ENCODE peak calls at places on chromosomes 4 and X, in eight cellular contexts. X is substantia nigra; B is prostate gland; Q is lung; G is A549; I is effector memory CD4-positive, alpha-beta T cell; F is dorsolateral prefrontal cortex; K is AG10803. N is an unnamed sample.

GRCh38 chrX:3548743-3549441 is 164.6 kb downstream of the PRKX start:
- DNase-seq in F (no peak), I (no peak), X (no peak), K (peak; percentile 89), G (peak; percentile 58), Q (no peak), B (peak; percentile 6), N (peak; percentile 56)

GRCh38 chr4:38621004-38621684 is 42.9 kb upstream of the KLF3 start:
- DNase-seq in G (peak; percentile 87), I (no peak), F (no peak), Q (peak; percentile 76), K (peak; percentile 71), B (peak; percentile 88), X (no peak), N (peak; percentile 12)

GRCh38 chrX:9794495-9794894 is 8.3 kb downstream of the SHROOM2 start:
- DNase-seq in X (no peak), B (no peak), I (no peak), K (no peak), G (no peak), Q (no peak), F (no peak), N (no peak)

GRCh38 chrX:123860506-123860840 is 620 bp downstream of the XIAP start:
- DNase-seq in K (peak; percentile 32), G (no peak), B (peak; percentile 8), X (no peak), Q (no peak), I (no peak), F (no peak), N (peak; percentile 6)

GRCh38 chr4:157514711-157515110 is 294.2 kb downstream of the GRIA2 start:
- DNase-seq in B (no peak), K (no peak), I (no peak), Q (no peak), X (no peak), G (no peak), F (no peak), N (no peak)

GRCh38 chrX:16222123-16222522 is 54.8 kb downstream of the MAGEB17 start:
- DNase-seq in K (peak; percentile 56), F (no peak), X (no peak), B (no peak), G (no peak), I (no peak), Q (no peak), N (peak; percentile 19)

GRCh38 chr4:126794363-126794762 is 838.4 kb upstream of the INTU start:
- DNase-seq in I (no peak), F (no peak), Q (no peak), B (no peak), G (peak; percentile 7), K (peak; percentile 38), X (no peak), N (no peak)

GRCh38 chrX:17613979-17614572 is 123.2 kb upstream of the SCML1 start:
- DNase-seq in G (peak; percentile 18), I (no peak), Q (peak; percentile 44), B (no peak), X (no peak), K (no peak), F (no peak), N (no peak)

GRCh38 chrX:118396113-118396512 is 50.2 kb downstream of the WDR44 start:
- DNase-seq in B (no peak), I (no peak), F (no peak), G (no peak), Q (no peak), X (no peak), K (no peak), N (no peak)

GRCh38 chr4:57119054-57119651 is 9.0 kb upstream of the IGFBP7 start:
- DNase-seq in F (peak; percentile 39), G (peak; percentile 75), X (peak; percentile 21), B (peak; percentile 36), I (no peak), Q (no peak), K (peak; percentile 93), N (peak; percentile 66)

GRCh38 chr4:2413821-2414610 is 4.4 kb downstream of the ZFYVE28 start:
- DNase-seq in I (peak; percentile 28), Q (no peak), X (no peak), G (no peak), B (no peak), K (peak; percentile 33), F (no peak), N (no peak)

GRCh38 chr4:47198791-47199190 is 167.4 kb downstream of the GABRB1 start:
- DNase-seq in K (no peak), X (no peak), I (no peak), B (no peak), G (no peak), Q (no peak), F (no peak), N (no peak)

GRCh38 chr4:19508442-19508841 is 743.3 kb upstream of the SLIT2 start:
- DNase-seq in F (no peak), Q (no peak), I (no peak), B (no peak), X (no peak), K (no peak), G (no peak), N (no peak)

GRCh38 chrX:119007189-119007770 is 32.9 kb downstream of the LONRF3 start:
- DNase-seq in Q (no peak), I (no peak), X (no peak), F (no peak), G (no peak), K (no peak), B (no peak), N (no peak)